ENCODE peak calls at places on chromosomes 7 and 10, in five cellular contexts. X, R, N, B and Y are unnamed samples.

GRCh38 chr7:136956232-136956631 is 87.8 kb downstream of the CHRM2 start:
- DNase-seq in X (no peak), R (peak), N (no peak), B (no peak), Y (peak)

GRCh38 chr7:132065193-132065972 is 509.0 kb upstream of the PODXL start:
- DNase-seq in X (no peak), R (peak), N (no peak), B (no peak), Y (peak)

GRCh38 chr7:90594791-90595317 is 1.3 kb upstream of the CDK14 start:
- DNase-seq in X (no peak), R (peak), N (no peak), B (no peak), Y (peak)

GRCh38 chr10:61663466-61663865 is 737 bp downstream of the CABCOCO1 start:
- DNase-seq in X (no peak), R (no peak), N (no peak), B (no peak), Y (no peak)

GRCh38 chr7:46391215-46391614 is 470.1 kb upstream of the IGFBP3 start:
- DNase-seq in X (no peak), R (no peak), N (no peak), B (no peak), Y (no peak)

GRCh38 chr7:37925620-37926019 is 5.2 kb downstream of the EPDR1 start:
- DNase-seq in X (no peak), R (no peak), N (no peak), B (no peak), Y (no peak)

GRCh38 chr10:122541541-122542002 is 19.0 kb upstream of the DMBT1 start:
- DNase-seq in X (no peak), R (peak), N (no peak), B (no peak), Y (no peak)

GRCh38 chr10:125199261-125199660 is 38.9 kb upstream of the CTBP2 start:
- DNase-seq in X (no peak), R (no peak), N (no peak), B (no peak), Y (no peak)

GRCh38 chr10:24891823-24892222 is 60.6 kb downstream of the PRTFDC1 start:
- DNase-seq in X (no peak), R (peak), N (no peak), B (no peak), Y (peak)

GRCh38 chr10:49645417-49646255 is 31.8 kb downstream of the CHAT start:
- DNase-seq in X (no peak), R (no peak), N (no peak), B (no peak), Y (no peak)

GRCh38 chr7:92433019-92433418 is 14.3 kb upstream of the GATAD1 start:
- DNase-seq in X (no peak), R (no peak), N (no peak), B (no peak), Y (no peak)

GRCh38 chr7:99791667-99792356 is 7.8 kb upstream of the CYP3A4 start:
- DNase-seq in X (no peak), R (no peak), N (no peak), B (no peak), Y (no peak)

GRCh38 chr7:105013283-105013817 is 655 bp upstream of the KMT2E start:
- DNase-seq in X (peak), R (peak), N (peak), B (peak), Y (peak)

GRCh38 chr7:85067371-85067770 is 119.5 kb downstream of the SEMA3D start:
- DNase-seq in X (no peak), R (no peak), N (no peak), B (no peak), Y (no peak)

GRCh38 chr10:100728928-100729876 is 16.2 kb upstream of the PAX2 start:
- DNase-seq in X (no peak), R (peak), N (no peak), B (no peak), Y (peak)

GRCh38 chr7:74173491-74173865 is 678 bp upstream of the EIF4H start:
- DNase-seq in X (no peak), R (no peak), N (no peak), B (no peak), Y (no peak)

GRCh38 chr10:61110188-61110844 is 166.3 kb upstream of the RHOBTB1 start:
- DNase-seq in X (no peak), R (peak), N (no peak), B (no peak), Y (peak)

GRCh38 chr7:74057216-74057925 is 26.2 kb upstream of the LIMK1 start:
- DNase-seq in X (peak), R (no peak), N (no peak), B (no peak), Y (no peak)

GRCh38 chr7:17130281-17131059 is 168.0 kb upstream of the AHR start:
- DNase-seq in X (no peak), R (peak), N (no peak), B (no peak), Y (peak)

GRCh38 chr7:157033483-157034473 is 23.3 kb upstream of the MNX1 start:
- DNase-seq in X (no peak), R (no peak), N (no peak), B (no peak), Y (no peak)

GRCh38 chr7:151491859-151492258 is 27.8 kb downstream of the RHEB start:
- DNase-seq in X (no peak), R (peak), N (no peak), B (no peak), Y (peak)

GRCh38 chr10:125779403-125780327 is 4.0 kb upstream of the MMP21 start:
- DNase-seq in X (no peak), R (no peak), N (no peak), B (no peak), Y (no peak)

GRCh38 chr10:5234106-5234877 is 37.7 kb downstream of the AKR1C4 start:
- DNase-seq in X (no peak), R (peak), N (no peak), B (no peak), Y (no peak)

GRCh38 chr7:917255-918117 is 37.0 kb downstream of the ADAP1 start:
- DNase-seq in X (peak), R (no peak), N (no peak), B (no peak), Y (no peak)

GRCh38 chr7:59079-59825 is 133.1 kb upstream of the FAM20C start:
- DNase-seq in X (no peak), R (no peak), N (no peak), B (no peak), Y (no peak)

GRCh38 chr7:45663167-45663921 is 89.2 kb downstream of the ADCY1 start:
- DNase-seq in X (peak), R (peak), N (peak), B (no peak), Y (no peak)

GRCh38 chr7:154960063-154960790 is 42.7 kb downstream of the PAXIP1 start:
- DNase-seq in X (no peak), R (no peak), N (no peak), B (no peak), Y (no peak)

GRCh38 chr7:111676811-111677210 is 114.5 kb upstream of the IMMP2L start:
- DNase-seq in X (no peak), R (no peak), N (no peak), B (no peak), Y (no peak)

GRCh38 chr7:7157177-7157886 is 25.0 kb upstream of the C1GALT1 start:
- DNase-seq in X (no peak), R (peak), N (no peak), B (peak), Y (peak)

GRCh38 chr7:151013728-151014497 is 10.4 kb downstream of the ATG9B start:
- DNase-seq in X (peak), R (peak), N (peak), B (peak), Y (peak)

GRCh38 chr7:1455241-1455939 is 3.9 kb downstream of the MICALL2 start:
- DNase-seq in X (peak), R (no peak), N (peak), B (no peak), Y (no peak)

GRCh38 chr7:4461511-4461910 is 220.6 kb upstream of the FOXK1 start:
- DNase-seq in X (no peak), R (no peak), N (no peak), B (no peak), Y (no peak)

GRCh38 chr10:47137311-47137851 is 162.6 kb upstream of the GDF10 start:
- DNase-seq in X (no peak), R (peak), N (no peak), B (no peak), Y (peak)

GRCh38 chr7:106493041-106493731 is 167.8 kb downstream of the CCDC71L start:
- DNase-seq in X (peak), R (no peak), N (no peak), B (no peak), Y (no peak)

GRCh38 chr7:43516581-43517342 is 66.1 kb upstream of the STK17A start:
- DNase-seq in X (no peak), R (no peak), N (no peak), B (peak), Y (no peak)

GRCh38 chr7:153110606-153111005 is 351.1 kb downstream of the ACTR3B start:
- DNase-seq in X (no peak), R (no peak), N (no peak), B (no peak), Y (no peak)

DNA sequence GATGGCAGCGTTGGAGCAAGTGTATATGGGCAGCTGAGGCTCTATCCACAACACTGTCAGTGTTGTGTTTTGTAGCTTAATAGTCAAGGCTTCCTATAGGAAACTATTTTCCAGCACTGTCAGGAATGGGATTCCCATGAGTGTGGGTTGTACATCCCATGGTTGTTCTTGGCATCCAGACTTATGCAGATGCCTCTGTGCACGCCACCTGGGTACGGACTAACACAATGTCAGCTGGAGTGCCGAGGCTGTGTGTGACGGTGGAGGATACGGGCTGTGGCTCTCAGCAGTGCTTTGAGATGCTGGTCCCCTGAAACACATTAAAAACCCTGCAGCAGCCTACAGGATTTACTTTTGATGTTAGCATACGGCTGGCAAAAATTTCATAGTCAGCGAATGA is 350.0 kb downstream of the ACTR3B start:
- DNase-seq in X (no peak), R (no peak), N (no peak), B (no peak), Y (no peak)
- TF ChIP-seq CTCF in X (no peak), R (no peak), N (no peak), B (no peak), Y (no peak)

GRCh38 chr10:131126321-131127121 is 185.0 kb downstream of the TCERG1L start:
- DNase-seq in X (no peak), R (no peak), N (no peak), B (no peak), Y (no peak)
- TF ChIP-seq CTCF in X (no peak), R (no peak), N (no peak), B (no peak), Y (no peak)

GRCh38 chr10:35781643-35782035 is 139.5 kb upstream of the FZD8 start:
- DNase-seq in X (no peak), R (no peak), N (no peak), B (no peak), Y (no peak)
- TF ChIP-seq CTCF in X (no peak), R (no peak), N (no peak), B (peak), Y (peak)

DNA sequence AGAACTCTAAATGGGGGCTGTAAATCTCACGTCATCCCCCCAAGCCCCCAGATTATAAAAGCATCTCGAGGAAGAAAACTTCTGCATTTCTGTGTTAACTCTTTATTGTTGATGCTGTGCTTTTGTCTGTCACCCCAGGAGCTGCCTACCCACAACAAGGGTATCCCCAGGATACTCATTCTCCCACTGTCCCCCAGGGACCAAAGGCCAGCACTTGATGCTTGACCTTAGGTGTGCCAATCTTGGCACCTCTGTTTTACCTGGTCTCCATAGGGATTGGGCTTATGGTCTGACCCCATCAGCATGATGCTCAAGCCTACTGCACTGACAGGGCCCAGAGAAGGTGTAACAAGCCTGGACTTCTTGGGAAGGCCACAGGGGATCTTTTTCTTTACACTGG is 225.9 kb upstream of the AGK start:
- DNase-seq in X (no peak), R (no peak), N (no peak), B (no peak), Y (no peak)
- TF ChIP-seq CTCF in X (no peak), R (no peak), N (no peak), B (no peak), Y (no peak)

GRCh38 chr7:22729180-22729579 is 2.2 kb downstream of the IL6 start:
- DNase-seq in X (no peak), R (peak), N (no peak), B (no peak), Y (no peak)

GRCh38 chr7:22730921-22731654 is 4.1 kb downstream of the IL6 start:
- DNase-seq in X (no peak), R (peak), N (no peak), B (no peak), Y (peak)

GRCh38 chr7:22731781-22732180 is 4.8 kb downstream of the IL6 start:
- DNase-seq in X (no peak), R (peak), N (no peak), B (no peak), Y (no peak)

GRCh38 chr7:22733761-22734160 is 6.8 kb downstream of the IL6 start:
- DNase-seq in X (no peak), R (no peak), N (no peak), B (no peak), Y (no peak)

DNA sequence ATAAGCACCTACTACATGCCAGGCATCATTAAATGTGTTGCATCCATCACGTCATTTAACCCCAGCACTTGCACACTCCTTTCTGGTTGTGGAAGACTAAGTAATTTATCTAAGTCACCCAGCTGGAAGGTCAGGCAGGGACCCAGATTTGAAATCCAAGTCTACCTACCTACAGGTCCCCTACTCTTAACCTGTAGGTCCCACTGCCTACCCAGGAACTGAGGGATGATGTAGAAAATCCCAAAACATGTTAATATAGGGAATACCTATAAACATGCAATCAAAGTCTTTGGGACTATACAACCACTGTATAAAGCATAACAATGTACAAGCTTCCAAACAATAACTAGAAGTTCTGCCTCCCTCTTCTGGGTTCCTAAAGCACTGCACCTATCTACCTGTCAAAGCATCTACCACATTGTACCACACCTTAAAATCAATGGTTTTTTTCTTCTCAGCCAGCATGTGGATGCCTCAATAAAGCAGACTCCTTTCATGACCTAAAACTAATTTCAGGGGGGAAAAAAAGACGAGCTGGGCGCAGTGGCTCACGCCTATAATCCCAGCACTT is 5.6 kb downstream of the IL6 start:
- DNase-seq in X (no peak), R (peak), N (no peak), B (no peak), Y (peak)
- TF ChIP-seq CTCF in X (no peak), R (peak), N (no peak), B (no peak), Y (peak)

GRCh38 chr10:118151461-118151860 is 104.7 kb upstream of the RAB11FIP2 start:
- DNase-seq in X (no peak), R (no peak), N (no peak), B (no peak), Y (no peak)
- TF ChIP-seq CTCF in X (no peak), R (no peak), N (no peak), B (no peak), Y (no peak)

GRCh38 chr10:94225589-94225988 is 137.2 kb downstream of the NOC3L start:
- DNase-seq in X (no peak), R (no peak), N (no peak), B (no peak), Y (peak)
- TF ChIP-seq CTCF in X (no peak), R (peak), N (no peak), B (no peak), Y (peak)

GRCh38 chr10:44258460-44259089 is 126.3 kb downstream of the CXCL12 start:
- DNase-seq in X (no peak), R (no peak), N (no peak), B (no peak), Y (no peak)
- TF ChIP-seq CTCF in X (no peak), R (no peak), N (no peak), B (no peak), Y (no peak)

DNA sequence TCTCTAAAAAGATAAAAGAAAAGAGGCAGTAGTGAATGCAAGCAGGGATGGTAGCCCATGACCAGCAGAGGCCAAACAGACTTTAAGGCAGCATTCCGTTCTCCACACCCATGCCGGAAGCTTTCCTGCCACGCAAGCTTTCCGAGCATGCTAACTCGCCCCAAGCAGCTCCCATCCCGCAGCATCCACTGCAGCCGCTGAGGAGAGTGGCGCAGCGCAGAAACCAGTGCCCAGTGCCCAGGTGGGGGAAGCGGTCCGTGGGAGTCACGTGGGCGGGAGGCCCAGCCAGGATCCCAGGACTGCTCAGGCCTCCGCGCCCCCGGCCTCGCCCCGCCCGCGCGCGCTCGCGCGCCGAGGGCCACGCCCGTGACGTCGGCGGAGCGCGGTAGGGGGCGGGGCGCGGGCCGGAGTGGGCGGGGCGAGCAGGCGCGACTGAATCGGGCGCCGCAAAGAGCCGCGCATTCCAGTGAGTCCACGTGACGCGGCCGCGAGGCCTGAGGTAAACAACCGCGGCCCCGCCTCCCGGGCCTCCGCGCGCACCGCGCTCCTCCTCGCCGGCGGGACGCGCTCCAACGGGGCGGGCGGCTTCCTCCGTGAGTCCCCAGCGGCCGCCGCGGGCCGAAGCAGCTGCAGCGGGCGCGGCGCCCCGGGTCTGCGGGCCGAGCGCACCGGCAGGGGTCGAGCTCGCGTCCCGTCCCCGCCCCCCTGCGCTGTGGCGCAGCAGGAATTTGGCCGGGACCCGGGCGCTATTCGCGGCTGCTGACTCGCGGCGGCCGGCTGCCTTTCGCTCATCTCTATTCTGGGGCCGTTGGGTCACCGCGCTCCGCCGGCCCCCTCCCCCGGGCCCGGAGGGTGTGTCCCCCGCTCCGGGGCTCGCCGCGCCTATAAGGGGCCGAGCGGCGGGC is at the start of gene OTUD1:
- DNase-seq in X (peak), R (peak), N (peak), B (peak), Y (peak)
- TF ChIP-seq CTCF in X (no peak), R (no peak), N (peak), B (no peak), Y (no peak)